ENCODE peak calls at places on chromosomes 7 and 10, in four cellular contexts. D, I, R and S are unnamed samples.

GRCh38 chr7:73715648-73716317 is 3.7 kb downstream of the STX1A start:
- DNase-seq in D (no peak), I (peak; percentile 99), R (peak; percentile 70), S (peak; percentile 33)

GRCh38 chr7:46982928-46983327 is 599.0 kb downstream of the TNS3 start:
- DNase-seq in D (no peak), I (no peak), R (no peak), S (no peak)

GRCh38 chr10:35304649-35305048 is 31.7 kb upstream of the CCNY start:
- DNase-seq in D (no peak), I (no peak), R (peak; percentile 36), S (no peak)

GRCh38 chr7:138608292-138608691 is 92.9 kb downstream of the SVOPL start:
- DNase-seq in D (no peak), I (no peak), R (peak; percentile 73), S (no peak)

GRCh38 chr7:37083311-37084096 is 359.2 kb upstream of the AOAH start:
- DNase-seq in D (no peak), I (no peak), R (no peak), S (no peak)

GRCh38 chr10:8454357-8454756 is 399.9 kb downstream of the GATA3 start:
- DNase-seq in D (no peak), I (no peak), R (no peak), S (no peak)

GRCh38 chr10:113450046-113450445 is 102.8 kb upstream of the HABP2 start:
- DNase-seq in D (no peak), I (no peak), R (no peak), S (no peak)

GRCh38 chr7:87941138-87941537 is 7.1 kb downstream of the ADAM22 start:
- DNase-seq in D (no peak), I (no peak), R (no peak), S (no peak)

GRCh38 chr10:70925377-70926214 is 37.2 kb upstream of the PCBD1 start:
- DNase-seq in D (peak; percentile 47), I (peak; percentile 49), R (peak; percentile 55), S (peak; percentile 28)

GRCh38 chr10:93071674-93072224 is 1.9 kb upstream of the CYP26A1 start:
- DNase-seq in D (no peak), I (no peak), R (no peak), S (no peak)

GRCh38 chr7:113639221-113639620 is 279.6 kb downstream of the PPP1R3A start:
- DNase-seq in D (no peak), I (no peak), R (no peak), S (no peak)

GRCh38 chr10:36779238-36779846 is 346.1 kb upstream of the ANKRD30A start:
- DNase-seq in D (no peak), I (peak; percentile 47), R (peak; percentile 87), S (peak; percentile 66)

GRCh38 chr10:118669020-118669766 is 73.7 kb upstream of the PRLHR start:
- DNase-seq in D (no peak), I (no peak), R (peak; percentile 88), S (no peak)

GRCh38 chr7:152760384-152761115 is 998 bp downstream of the ACTR3B start:
- DNase-seq in D (no peak), I (no peak), R (no peak), S (no peak)

GRCh38 chr10:8058274-8059111 is 4.0 kb downstream of the GATA3 start:
- DNase-seq in D (no peak), I (no peak), R (no peak), S (no peak)

GRCh38 chr7:131103997-131104396 is 223.7 kb upstream of the MKLN1 start:
- DNase-seq in D (no peak), I (no peak), R (no peak), S (peak; percentile 26)

GRCh38 chr10:11010582-11010981 is 7.1 kb upstream of the CELF2 start:
- DNase-seq in D (no peak), I (no peak), R (no peak), S (no peak)

GRCh38 chr7:4257390-4258111 is 424.5 kb upstream of the FOXK1 start:
- DNase-seq in D (no peak), I (no peak), R (no peak), S (peak; percentile 21)

GRCh38 chr7:155729847-155730246 is 82.4 kb downstream of the SHH start:
- DNase-seq in D (no peak), I (no peak), R (peak; percentile 21), S (peak; percentile 47)

GRCh38 chr10:74223755-74224530 is 72.9 kb downstream of the ADK start:
- DNase-seq in D (no peak), I (peak; percentile 64), R (no peak), S (no peak)

GRCh38 chr10:69180525-69181204 is 631 bp downstream of the SUPV3L1 start:
- DNase-seq in D (no peak), I (peak; percentile 24), R (no peak), S (no peak)

GRCh38 chr7:99839560-99840011 is 11.8 kb downstream of the CYP3A43 start:
- DNase-seq in D (no peak), I (no peak), R (no peak), S (no peak)

GRCh38 chr10:119575506-119575905 is 21.3 kb downstream of the TIAL1 start:
- DNase-seq in D (no peak), I (peak; percentile 21), R (peak; percentile 64), S (peak; percentile 42)

GRCh38 chr7:149865437-149865836 is 8.3 kb upstream of the ATP6V0E2 start:
- DNase-seq in D (peak; percentile 40), I (no peak), R (no peak), S (no peak)

GRCh38 chr7:105828141-105828540 is 48.3 kb downstream of the ATXN7L1 start:
- DNase-seq in D (no peak), I (no peak), R (no peak), S (no peak)

GRCh38 chr7:30154111-30154587 is 19.4 kb downstream of the MTURN start:
- DNase-seq in D (no peak), I (no peak), R (no peak), S (no peak)

GRCh38 chr7:149815661-149816266 is 22.4 kb upstream of the ZNF862 start:
- DNase-seq in D (no peak), I (no peak), R (no peak), S (no peak)

GRCh38 chr7:86644282-86645173 is 819 bp downstream of the GRM3 start:
- DNase-seq in D (no peak), I (no peak), R (no peak), S (no peak)

GRCh38 chr7:93949468-93949867 is 27.9 kb downstream of the GNG11 start:
- DNase-seq in D (no peak), I (peak; percentile 11), R (peak; percentile 12), S (peak; percentile 9)

GRCh38 chr7:148772297-148773089 is 73.8 kb downstream of the CUL1 start:
- DNase-seq in D (no peak), I (peak; percentile 35), R (peak; percentile 92), S (no peak)

GRCh38 chr7:39667354-39667923 is 44.1 kb downstream of the RALA start:
- DNase-seq in D (no peak), I (no peak), R (peak; percentile 21), S (no peak)

GRCh38 chr7:39659356-39660013 is 36.1 kb downstream of the RALA start:
- DNase-seq in D (no peak), I (no peak), R (no peak), S (no peak)

GRCh38 chr10:120982507-120982906 is 131.3 kb downstream of the WDR11 start:
- DNase-seq in D (no peak), I (no peak), R (no peak), S (no peak)

GRCh38 chr7:30788640-30789333 is 17.6 kb downstream of the MINDY4 start:
- DNase-seq in D (no peak), I (no peak), R (no peak), S (no peak)

GRCh38 chr7:115618676-115619075 is 411.9 kb downstream of the TFEC start:
- DNase-seq in D (no peak), I (no peak), R (peak; percentile 4), S (no peak)